ENCODE peak calls at places on chromosomes 5 and 9, in seven cellular contexts. One of them, this sample, is unnamed.

GRCh38 chr9:14343948-14344547 is 30.1 kb upstream of the NFIB start:
- DNase-seq in Panc1: no peak
- DNase-seq in kidney: no peak
- DNase-seq in aorta: peak
- DNase-seq in fibroblast of lung: no peak
- DNase-seq in tibial artery: peak
- DNase-seq in HL-60: no peak
- DNase-seq in this sample: no peak

GRCh38 chr9:36905101-36906066 is 128.7 kb downstream of the PAX5 start:
- DNase-seq in Panc1: no peak
- DNase-seq in kidney: no peak
- DNase-seq in aorta: no peak
- DNase-seq in fibroblast of lung: no peak
- DNase-seq in tibial artery: no peak
- DNase-seq in HL-60: no peak
- DNase-seq in this sample: no peak

GRCh38 chr5:56523779-56524178 is 290.6 kb upstream of the ANKRD55 start:
- DNase-seq in Panc1: no peak
- DNase-seq in kidney: no peak
- DNase-seq in aorta: no peak
- DNase-seq in fibroblast of lung: no peak
- DNase-seq in tibial artery: no peak
- DNase-seq in HL-60: no peak
- DNase-seq in this sample: no peak

GRCh38 chr5:172571892-172572291 is 69.2 kb upstream of the NEURL1B start:
- DNase-seq in Panc1: no peak
- DNase-seq in kidney: no peak
- DNase-seq in aorta: no peak
- DNase-seq in fibroblast of lung: no peak
- DNase-seq in tibial artery: no peak
- DNase-seq in HL-60: no peak
- DNase-seq in this sample: no peak

GRCh38 chr9:121261107-121261460 is 6.9 kb upstream of the GSN start:
- DNase-seq in Panc1: no peak
- DNase-seq in kidney: peak
- DNase-seq in aorta: no peak
- DNase-seq in fibroblast of lung: peak
- DNase-seq in tibial artery: no peak
- DNase-seq in HL-60: no peak
- DNase-seq in this sample: no peak

GRCh38 chr5:167639213-167639612 is 652.2 kb upstream of the WWC1 start:
- DNase-seq in Panc1: no peak
- DNase-seq in kidney: no peak
- DNase-seq in aorta: no peak
- DNase-seq in fibroblast of lung: peak
- DNase-seq in tibial artery: no peak
- DNase-seq in HL-60: no peak
- DNase-seq in this sample: no peak

GRCh38 chr5:53069626-53070025 is 39.9 kb downstream of the MOCS2 start:
- DNase-seq in Panc1: peak
- DNase-seq in kidney: no peak
- DNase-seq in aorta: no peak
- DNase-seq in fibroblast of lung: peak
- DNase-seq in tibial artery: no peak
- DNase-seq in HL-60: no peak
- DNase-seq in this sample: no peak

GRCh38 chr5:172110921-172111873 is 76.8 kb downstream of the STK10 start:
- DNase-seq in Panc1: no peak
- DNase-seq in kidney: peak
- DNase-seq in aorta: no peak
- DNase-seq in fibroblast of lung: peak
- DNase-seq in tibial artery: no peak
- DNase-seq in HL-60: peak
- DNase-seq in this sample: no peak

GRCh38 chr5:150458819-150459557 is 9.4 kb upstream of the RPS14 start:
- DNase-seq in Panc1: no peak
- DNase-seq in kidney: peak
- DNase-seq in aorta: peak
- DNase-seq in fibroblast of lung: peak
- DNase-seq in tibial artery: peak
- DNase-seq in HL-60: peak
- DNase-seq in this sample: peak

GRCh38 chr5:56301041-56301440 is 67.9 kb upstream of the ANKRD55 start:
- DNase-seq in Panc1: no peak
- DNase-seq in kidney: no peak
- DNase-seq in aorta: no peak
- DNase-seq in fibroblast of lung: no peak
- DNase-seq in tibial artery: no peak
- DNase-seq in HL-60: no peak
- DNase-seq in this sample: no peak

GRCh38 chr9:130870491-130871381 is 25.9 kb downstream of the QRFP start:
- DNase-seq in Panc1: no peak
- DNase-seq in kidney: peak
- DNase-seq in aorta: peak
- DNase-seq in fibroblast of lung: no peak
- DNase-seq in tibial artery: no peak
- DNase-seq in HL-60: no peak
- DNase-seq in this sample: no peak

GRCh38 chr9:115627511-115627910 is 509.6 kb upstream of the TNC start:
- DNase-seq in Panc1: no peak
- DNase-seq in kidney: no peak
- DNase-seq in aorta: no peak
- DNase-seq in fibroblast of lung: no peak
- DNase-seq in tibial artery: no peak
- DNase-seq in HL-60: no peak
- DNase-seq in this sample: no peak

GRCh38 chr9:33320568-33321261 is 30.4 kb downstream of the NFX1 start:
- DNase-seq in Panc1: no peak
- DNase-seq in kidney: no peak
- DNase-seq in aorta: no peak
- DNase-seq in fibroblast of lung: peak
- DNase-seq in tibial artery: no peak
- DNase-seq in HL-60: no peak
- DNase-seq in this sample: no peak

GRCh38 chr5:135569755-135570452 is 8.9 kb downstream of the CXCL14 start:
- DNase-seq in Panc1: no peak
- DNase-seq in kidney: no peak
- DNase-seq in aorta: no peak
- DNase-seq in fibroblast of lung: peak
- DNase-seq in tibial artery: no peak
- DNase-seq in HL-60: peak
- DNase-seq in this sample: no peak

GRCh38 chr9:78278177-78278777 is 18.6 kb upstream of the PSAT1 start:
- DNase-seq in Panc1: no peak
- DNase-seq in kidney: no peak
- DNase-seq in aorta: no peak
- DNase-seq in fibroblast of lung: peak
- DNase-seq in tibial artery: no peak
- DNase-seq in HL-60: peak
- DNase-seq in this sample: no peak

DNA sequence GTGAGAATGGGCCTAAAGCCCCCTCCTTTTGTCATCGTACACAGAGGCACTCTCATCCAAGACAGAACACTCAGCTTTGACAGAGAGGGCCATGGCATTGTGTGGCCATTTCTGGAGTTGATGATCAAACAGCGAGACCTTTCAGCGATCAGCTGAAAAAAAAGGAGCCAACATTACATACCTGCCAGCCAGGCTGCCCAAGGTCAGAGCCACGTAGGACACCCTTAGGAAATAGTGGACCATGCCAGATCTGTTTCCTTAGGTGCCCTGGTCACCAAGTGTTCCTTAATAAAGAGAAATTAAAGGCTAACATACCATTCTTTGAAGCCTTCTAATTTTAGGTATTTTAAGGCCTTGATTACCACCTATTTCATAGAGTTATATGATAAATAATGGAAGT is 105.5 kb upstream of the PRLR start:
- DNase-seq in Panc1: no peak
- DNase-seq in kidney: no peak
- DNase-seq in aorta: no peak
- DNase-seq in fibroblast of lung: no peak
- DNase-seq in tibial artery: no peak
- DNase-seq in HL-60: no peak
- DNase-seq in this sample: no peak
- H3K27ac ChIP-seq in Panc1: no peak
- H3K27ac ChIP-seq in kidney: no peak
- H3K27ac ChIP-seq in aorta: no peak
- H3K27ac ChIP-seq in fibroblast of lung: no peak
- H3K27ac ChIP-seq in tibial artery: no peak
- H3K27ac ChIP-seq in HL-60: no peak
- H3K27ac ChIP-seq in this sample: no peak

GRCh38 chr5:14415516-14416074 is 166.0 kb upstream of the OTULINL start:
- DNase-seq in Panc1: no peak
- DNase-seq in kidney: no peak
- DNase-seq in aorta: no peak
- DNase-seq in fibroblast of lung: peak
- DNase-seq in tibial artery: no peak
- DNase-seq in HL-60: no peak
- DNase-seq in this sample: no peak

GRCh38 chr5:14419686-14420085 is 161.9 kb upstream of the OTULINL start:
- DNase-seq in Panc1: no peak
- DNase-seq in kidney: no peak
- DNase-seq in aorta: no peak
- DNase-seq in fibroblast of lung: no peak
- DNase-seq in tibial artery: no peak
- DNase-seq in HL-60: no peak
- DNase-seq in this sample: no peak

GRCh38 chr5:14417792-14418765 is 163.5 kb upstream of the OTULINL start:
- DNase-seq in Panc1: no peak
- DNase-seq in kidney: no peak
- DNase-seq in aorta: no peak
- DNase-seq in fibroblast of lung: peak
- DNase-seq in tibial artery: no peak
- DNase-seq in HL-60: no peak
- DNase-seq in this sample: no peak

GRCh38 chr5:14416709-14417108 is 164.9 kb upstream of the OTULINL start:
- DNase-seq in Panc1: no peak
- DNase-seq in kidney: no peak
- DNase-seq in aorta: no peak
- DNase-seq in fibroblast of lung: no peak
- DNase-seq in tibial artery: no peak
- DNase-seq in HL-60: no peak
- DNase-seq in this sample: no peak

DNA sequence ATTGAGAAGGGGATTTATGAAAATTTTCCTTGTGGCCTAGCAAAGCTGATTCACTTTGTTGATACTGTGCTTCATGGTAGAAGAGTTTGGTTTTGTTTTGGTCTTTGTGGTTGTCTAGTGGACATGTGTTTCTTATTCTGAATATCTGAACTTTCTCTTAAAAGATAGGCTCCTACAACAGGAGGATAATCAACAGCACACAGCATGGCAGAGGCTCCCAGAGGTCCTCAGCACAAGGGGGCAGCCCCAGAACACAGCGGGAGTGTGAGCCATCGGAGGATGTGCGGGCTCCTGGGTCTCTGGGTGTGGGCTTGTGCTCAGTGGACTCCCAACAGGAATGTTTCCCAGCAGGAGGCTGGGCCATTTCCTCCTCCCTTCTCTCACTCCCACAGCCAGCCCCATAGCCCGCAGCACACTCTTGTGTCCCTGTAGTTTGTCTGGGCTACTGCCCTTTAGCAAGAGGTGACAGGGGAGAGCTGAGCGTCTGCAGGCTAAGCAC is 164.3 kb upstream of the OTULINL start:
- DNase-seq in Panc1: no peak
- DNase-seq in kidney: no peak
- DNase-seq in aorta: no peak
- DNase-seq in fibroblast of lung: peak
- DNase-seq in tibial artery: no peak
- DNase-seq in HL-60: no peak
- DNase-seq in this sample: no peak
- H3K27ac ChIP-seq in Panc1: no peak
- H3K27ac ChIP-seq in kidney: no peak
- H3K27ac ChIP-seq in aorta: no peak
- H3K27ac ChIP-seq in fibroblast of lung: peak
- H3K27ac ChIP-seq in tibial artery: no peak
- H3K27ac ChIP-seq in HL-60: no peak
- H3K27ac ChIP-seq in this sample: peak

DNA sequence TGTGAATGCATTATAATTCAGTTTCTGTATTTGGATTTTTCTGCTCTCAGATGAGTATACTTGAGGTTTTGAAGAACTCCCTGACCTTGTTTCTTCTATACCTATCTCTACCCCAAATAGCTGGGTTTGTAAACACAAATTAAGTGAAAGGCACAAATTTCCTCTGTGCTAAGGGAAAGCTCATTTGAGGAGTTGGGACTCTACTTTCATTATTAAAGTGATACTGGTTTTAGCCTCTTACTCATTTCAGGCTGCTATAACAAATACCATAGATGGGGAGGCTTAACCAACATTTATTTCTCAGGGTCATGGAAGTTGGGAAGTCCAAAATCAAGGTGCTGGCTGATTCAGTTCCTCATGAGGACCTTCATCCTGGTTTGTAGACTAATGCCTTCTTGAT is 97.2 kb upstream of the ANKH start:
- DNase-seq in Panc1: no peak
- DNase-seq in kidney: no peak
- DNase-seq in aorta: no peak
- DNase-seq in fibroblast of lung: no peak
- DNase-seq in tibial artery: no peak
- DNase-seq in HL-60: no peak
- DNase-seq in this sample: no peak
- H3K27ac ChIP-seq in Panc1: no peak
- H3K27ac ChIP-seq in kidney: no peak
- H3K27ac ChIP-seq in aorta: no peak
- H3K27ac ChIP-seq in fibroblast of lung: no peak
- H3K27ac ChIP-seq in tibial artery: no peak
- H3K27ac ChIP-seq in HL-60: no peak
- H3K27ac ChIP-seq in this sample: no peak

GRCh38 chr5:5967945-5968344 is 410.4 kb downstream of the MED10 start:
- DNase-seq in Panc1: no peak
- DNase-seq in kidney: no peak
- DNase-seq in aorta: no peak
- DNase-seq in fibroblast of lung: no peak
- DNase-seq in tibial artery: no peak
- DNase-seq in HL-60: no peak
- DNase-seq in this sample: no peak

GRCh38 chr5:5969942-5970483 is 408.3 kb downstream of the MED10 start:
- DNase-seq in Panc1: no peak
- DNase-seq in kidney: no peak
- DNase-seq in aorta: no peak
- DNase-seq in fibroblast of lung: no peak
- DNase-seq in tibial artery: no peak
- DNase-seq in HL-60: no peak
- DNase-seq in this sample: no peak

GRCh38 chr5:5971227-5971626 is 407.1 kb downstream of the MED10 start:
- DNase-seq in Panc1: no peak
- DNase-seq in kidney: no peak
- DNase-seq in aorta: no peak
- DNase-seq in fibroblast of lung: no peak
- DNase-seq in tibial artery: no peak
- DNase-seq in HL-60: no peak
- DNase-seq in this sample: no peak

GRCh38 chr5:5967373-5967772 is 411.0 kb downstream of the MED10 start:
- DNase-seq in Panc1: no peak
- DNase-seq in kidney: no peak
- DNase-seq in aorta: no peak
- DNase-seq in fibroblast of lung: no peak
- DNase-seq in tibial artery: no peak
- DNase-seq in HL-60: no peak
- DNase-seq in this sample: no peak

GRCh38 chr5:5968981-5969380 is 409.4 kb downstream of the MED10 start:
- DNase-seq in Panc1: no peak
- DNase-seq in kidney: no peak
- DNase-seq in aorta: no peak
- DNase-seq in fibroblast of lung: no peak
- DNase-seq in tibial artery: no peak
- DNase-seq in HL-60: no peak
- DNase-seq in this sample: no peak
- H3K27ac ChIP-seq in Panc1: no peak
- H3K27ac ChIP-seq in kidney: no peak
- H3K27ac ChIP-seq in aorta: no peak
- H3K27ac ChIP-seq in fibroblast of lung: no peak
- H3K27ac ChIP-seq in tibial artery: no peak
- H3K27ac ChIP-seq in HL-60: no peak
- H3K27ac ChIP-seq in this sample: no peak